ENCODE peak calls at places on chromosomes 2 and 18, in four cellular contexts. N, C, X and H are unnamed samples.
A peak's percentile ranks its signal among the peaks of the same experiment; 100 is the strongest.

GRCh38 chr2:66845307-66845706 is 410.4 kb downstream of the MEIS1 start:
- DNase-seq in X (no peak), C (no peak), N (no peak), H (no peak)

GRCh38 chr18:40094441-40094840 is 1860.6 kb upstream of the PIK3C3 start:
- DNase-seq in X (no peak), C (no peak), N (no peak), H (no peak)

GRCh38 chr2:18753722-18754121 is 164.4 kb upstream of the NT5C1B start:
- DNase-seq in X (no peak), C (no peak), N (no peak), H (no peak)

GRCh38 chr2:52571380-52572347 is 1195.9 kb upstream of the CHAC2 start:
- DNase-seq in N (no peak), C (no peak), X (no peak), H (no peak)

GRCh38 chr2:101064868-101065549 is 62.9 kb downstream of the RPL31 start:
- DNase-seq in N (peak; percentile 40), C (no peak), X (peak; percentile 65), H (no peak)

GRCh38 chr18:57585846-57586242 is 658 bp downstream of the FECH start:
- DNase-seq in C (no peak), N (no peak), X (no peak), H (no peak)

GRCh38 chr2:138814123-138814883 is 34.1 kb upstream of the NXPH2 start:
- DNase-seq in N (no peak), X (no peak), C (no peak), H (no peak)

GRCh38 chr2:14385043-14385442 is 247.5 kb upstream of the LRATD1 start:
- DNase-seq in C (no peak), X (no peak), N (no peak), H (no peak)

GRCh38 chr2:240595381-240596079 is 9.0 kb downstream of the CAPN10 start:
- DNase-seq in C (no peak), X (no peak), N (no peak), H (peak; percentile 7)

GRCh38 chr18:80196528-80197320 is 50.6 kb downstream of the PARD6G start:
- DNase-seq in X (no peak), C (peak; percentile 16), N (no peak), H (no peak)

GRCh38 chr2:239444626-239445625 is 44.1 kb upstream of the HDAC4 start:
- DNase-seq in X (peak; percentile 74), C (peak; percentile 74), N (no peak), H (no peak)

GRCh38 chr2:48934807-48935206 is 179.3 kb upstream of the LHCGR start:
- DNase-seq in N (no peak), C (no peak), X (no peak), H (no peak)

GRCh38 chr2:222448806-222449205 is 24.5 kb downstream of the SGPP2 start:
- DNase-seq in N (no peak), X (no peak), C (no peak), H (peak; percentile 80)

GRCh38 chr18:34495434-34495833 is 214.7 kb upstream of the DTNA start:
- DNase-seq in X (no peak), N (no peak), C (no peak), H (no peak)

GRCh38 chr2:11621465-11621864 is 48.5 kb downstream of the NTSR2 start:
- DNase-seq in C (no peak), X (peak; percentile 23), N (no peak), H (no peak)

GRCh38 chr2:10029875-10030223 is 13.5 kb upstream of the KLF11 start:
- DNase-seq in N (no peak), X (no peak), C (no peak), H (no peak)

GRCh38 chr2:98870516-98871158 is 65.4 kb downstream of the CRACDL start:
- DNase-seq in X (no peak), N (no peak), C (no peak), H (no peak)

GRCh38 chr18:67483237-67483636 is 33.3 kb downstream of the DSEL start:
- DNase-seq in C (no peak), N (no peak), X (no peak), H (no peak)

GRCh38 chr18:61419763-61420162 is 86.5 kb downstream of the CDH20 start:
- DNase-seq in C (no peak), X (no peak), N (no peak), H (no peak)

GRCh38 chr2:178650554-178650953 is 156.7 kb downstream of the TTN start:
- DNase-seq in C (no peak), X (no peak), N (no peak), H (no peak)

GRCh38 chr2:23761638-23762037 is 165.3 kb downstream of the ATAD2B start:
- DNase-seq in X (no peak), N (no peak), C (no peak), H (no peak)

GRCh38 chr2:63537306-63537705 is 51.0 kb downstream of the WDPCP start:
- DNase-seq in N (no peak), C (no peak), X (no peak), H (no peak)

GRCh38 chr2:84971799-84972790 is 1.1 kb downstream of the KCMF1 start:
- DNase-seq in C (peak; percentile 29), N (peak; percentile 57), X (peak; percentile 28), H (peak; percentile 50)

GRCh38 chr2:172380436-172381274 is 46.7 kb upstream of the ITGA6 start:
- DNase-seq in C (no peak), N (no peak), X (no peak), H (no peak)

GRCh38 chr2:236264256-236264655 is at the start of gene ASB18:
- DNase-seq in C (no peak), N (no peak), X (no peak), H (no peak)

GRCh38 chr2:111707700-111708099 is 176.3 kb downstream of the ANAPC1 start:
- DNase-seq in C (no peak), X (no peak), N (no peak), H (no peak)

GRCh38 chr18:36752929-36753865 is 75.6 kb downstream of the TPGS2 start:
- DNase-seq in N (no peak), C (no peak), X (no peak), H (no peak)

GRCh38 chr2:188478724-188479123 is 187.1 kb downstream of the GULP1 start:
- DNase-seq in C (no peak), N (no peak), X (no peak), H (no peak)

GRCh38 chr2:241636182-241636982 is 576 bp downstream of the THAP4 start:
- DNase-seq in C (no peak), X (no peak), N (peak; percentile 48), H (peak; percentile 53)

GRCh38 chr2:50777954-50778353 is 254.0 kb downstream of the NRXN1 start:
- DNase-seq in X (no peak), C (no peak), N (no peak), H (no peak)

GRCh38 chr2:241867776-241868420 is 1.6 kb upstream of the RTP5 start:
- DNase-seq in N (peak; percentile 44), X (no peak), C (no peak), H (no peak)

GRCh38 chr2:241458687-241459086 is 49.7 kb downstream of the STK25 start:
- DNase-seq in X (no peak), C (no peak), N (no peak), H (peak; percentile 37)

GRCh38 chr2:25125949-25126348 is 42.4 kb downstream of the POMC start:
- DNase-seq in C (no peak), X (no peak), N (no peak), H (no peak)

GRCh38 chr2:9141379-9141667 is 65.3 kb upstream of the ASAP2 start:
- DNase-seq in C (no peak), N (no peak), X (no peak), H (no peak)

GRCh38 chr2:213238753-213239591 is 45.3 kb upstream of the SPAG16 start:
- DNase-seq in X (peak; percentile 15), N (no peak), C (peak; percentile 26), H (no peak)
- TF ChIP-seq POLR2A in X (no peak), N (no peak), C (no peak), H (no peak)

DNA sequence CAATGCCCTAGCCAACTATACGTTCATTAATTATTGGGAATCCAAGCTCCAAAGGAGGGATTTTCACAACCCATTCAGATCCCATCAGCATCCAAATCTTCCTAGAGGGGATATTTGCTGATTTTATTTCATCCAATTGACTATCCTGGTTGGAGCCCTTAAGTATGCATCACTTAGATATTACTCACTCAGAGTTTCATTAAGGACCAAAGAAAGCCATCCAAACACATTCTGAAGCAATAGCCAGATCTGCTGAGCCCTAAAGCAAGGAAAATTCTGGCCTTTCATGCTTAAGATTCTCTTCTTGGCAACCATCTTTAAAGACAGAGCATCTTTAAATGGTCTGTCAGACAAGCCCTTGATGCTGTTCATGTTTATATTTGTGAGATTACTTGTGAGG is 40.9 kb upstream of the C1D start:
- DNase-seq in X (no peak), N (no peak), C (no peak), H (no peak)
- H3K4me3 ChIP-seq in X (no peak overlapping the region), N (no peak overlapping the region), C (no peak overlapping the region), H (no peak overlapping the region)

DNA sequence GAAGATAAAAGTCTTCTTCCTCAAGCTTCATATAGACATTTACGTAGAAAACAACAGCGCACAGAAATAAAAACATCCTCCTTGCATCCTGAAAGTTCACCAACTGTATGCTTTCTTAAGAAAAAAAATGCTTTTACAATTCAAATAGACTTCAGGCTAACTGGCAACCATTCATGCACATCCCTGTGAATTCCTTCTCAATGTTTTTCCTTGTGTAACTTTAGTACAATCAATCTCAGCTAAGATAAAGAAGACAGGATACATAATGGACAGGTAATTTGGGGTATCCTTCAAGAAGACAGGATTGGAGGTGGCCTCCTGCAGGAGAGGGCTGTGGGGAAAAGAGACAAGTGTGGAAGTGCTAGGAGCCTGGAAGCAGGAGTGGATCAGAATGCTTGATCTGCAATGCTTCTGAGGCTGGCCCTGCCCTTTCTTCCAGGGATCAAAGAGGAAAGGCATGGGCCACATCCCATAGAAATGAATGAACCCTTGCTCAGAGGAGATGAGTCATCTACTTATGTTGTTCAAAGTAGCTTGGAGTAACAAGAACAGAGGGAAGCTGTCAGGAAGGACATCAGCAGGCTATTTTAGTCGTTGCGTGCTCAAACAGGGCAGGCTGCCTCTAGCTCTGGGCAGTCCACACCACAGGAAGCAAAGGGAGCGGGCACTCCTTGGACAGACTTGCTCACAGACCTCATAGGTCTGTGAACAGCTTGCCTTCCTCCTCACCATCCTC is 126.6 kb downstream of the TMEM131 start:
- DNase-seq in N (no peak), X (no peak), C (peak; percentile 18), H (peak; percentile 30)
- TF ChIP-seq POLR2A in N (no peak), X (no peak), C (no peak), H (no peak)

DNA sequence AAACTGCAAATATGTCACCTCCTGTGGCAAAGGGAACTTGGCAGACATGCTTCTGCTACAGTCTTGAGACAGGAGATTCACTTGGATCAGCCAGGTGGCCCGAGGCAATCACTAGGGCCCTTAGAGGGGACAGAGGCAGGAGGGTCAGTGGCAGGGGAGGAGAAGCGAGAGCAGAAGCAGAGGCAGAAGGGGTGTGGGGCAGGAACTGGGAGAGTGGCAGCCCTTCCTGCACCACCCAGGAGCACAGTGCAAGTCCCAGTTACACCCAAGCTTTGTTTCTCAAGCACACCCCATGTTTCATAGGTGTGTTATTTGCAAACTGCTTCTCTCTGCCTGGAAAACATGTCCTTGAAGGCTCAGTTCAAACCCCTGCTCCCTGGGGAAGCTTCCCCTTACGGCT is 309.7 kb upstream of the MYT1L start:
- DNase-seq in C (no peak), X (no peak), N (no peak), H (no peak)
- H3K4me3 ChIP-seq in C (no peak overlapping the region), X (no peak overlapping the region), N (no peak overlapping the region), H (no peak overlapping the region)

GRCh38 chr2:160207804-160208661 is 8.0 kb upstream of the ITGB6 start:
- DNase-seq in X (peak; percentile 47), N (peak; percentile 82), C (peak; percentile 59), H (peak; percentile 88)
- TF ChIP-seq POLR2A in X (no peak), N (no peak), C (no peak), H (no peak)